ENCODE peak calls at places on chromosomes 6 and 20, in nine cellular contexts. M, X, V, I, H, W, Q, Y and D are unnamed samples.

GRCh38 chr6:17640477-17640917 is 40.4 kb downstream of the FAM8A1 start:
- DNase-seq in M (no peak), X (no peak), V (no peak), I (no peak), H (no peak), W (no peak), Q (no peak), Y (no peak), D (no peak)

GRCh38 chr6:21588812-21589811 is 4.4 kb upstream of the SOX4 start:
- DNase-seq in M (peak; percentile 90), X (peak; percentile 90), V (peak; percentile 68), I (peak; percentile 71), H (peak; percentile 88), W (peak; percentile 92), Q (peak; percentile 91), Y (peak; percentile 89), D (peak; percentile 91)

GRCh38 chr6:12605888-12606345 is 110.7 kb upstream of the PHACTR1 start:
- DNase-seq in M (peak; percentile 35), X (peak; percentile 57), V (peak; percentile 18), I (no peak), H (peak; percentile 15), W (peak; percentile 55), Q (peak; percentile 81), Y (no peak), D (no peak)

GRCh38 chr6:38836585-38836984 is 121.5 kb downstream of the DNAH8 start:
- DNase-seq in M (no peak), X (no peak), V (no peak), I (no peak), H (no peak), W (no peak), Q (no peak), Y (no peak), D (no peak)

GRCh38 chr6:24924956-24925355 is 10.8 kb downstream of the RIPOR2 start:
- DNase-seq in M (no peak), X (no peak), V (no peak), I (no peak), H (no peak), W (no peak), Q (no peak), Y (no peak), D (no peak)

GRCh38 chr6:54244430-54244829 is 63.8 kb upstream of the TINAG start:
- DNase-seq in M (no peak), X (no peak), V (no peak), I (no peak), H (no peak), W (no peak), Q (peak; percentile 59), Y (no peak), D (no peak)

GRCh38 chr6:21367148-21367547 is 226.4 kb upstream of the SOX4 start:
- DNase-seq in M (no peak), X (no peak), V (no peak), I (no peak), H (no peak), W (no peak), Q (no peak), Y (no peak), D (no peak)

GRCh38 chr20:38357653-38358207 is 11.4 kb downstream of the LBP start:
- DNase-seq in M (peak; percentile 43), X (no peak), V (no peak), I (no peak), H (no peak), W (no peak), Q (no peak), Y (no peak), D (no peak)

GRCh38 chr20:19960745-19961144 is 56.4 kb upstream of the NAA20 start:
- DNase-seq in M (no peak), X (no peak), V (no peak), I (no peak), H (no peak), W (no peak), Q (no peak), Y (no peak), D (no peak)

GRCh38 chr20:16412896-16413295 is 160.4 kb downstream of the KIF16B start:
- DNase-seq in M (no peak), X (no peak), V (no peak), I (no peak), H (no peak), W (no peak), Q (no peak), Y (no peak), D (no peak)

GRCh38 chr20:54200487-54201267 is 7.2 kb upstream of the PFDN4 start:
- DNase-seq in M (no peak), X (no peak), V (no peak), I (no peak), H (no peak), W (no peak), Q (no peak), Y (no peak), D (no peak)

GRCh38 chr20:35732644-35732982 is 9.4 kb downstream of the RBM39 start:
- DNase-seq in M (no peak), X (no peak), V (no peak), I (no peak), H (no peak), W (no peak), Q (no peak), Y (no peak), D (no peak)

GRCh38 chr6:41836022-41836659 is 48.6 kb downstream of the TOMM6 start:
- DNase-seq in M (no peak), X (no peak), V (no peak), I (no peak), H (no peak), W (no peak), Q (no peak), Y (no peak), D (no peak)

GRCh38 chr20:38133680-38134426 is 31.2 kb downstream of the TGM2 start:
- DNase-seq in M (no peak), X (no peak), V (no peak), I (no peak), H (no peak), W (no peak), Q (no peak), Y (no peak), D (peak; percentile 28)

GRCh38 chr6:7910654-7911344 is at the start of gene TXNDC5:
- DNase-seq in M (peak; percentile 81), X (peak; percentile 67), V (peak; percentile 58), I (peak; percentile 69), H (peak; percentile 86), W (peak; percentile 83), Q (peak; percentile 77), Y (peak; percentile 88), D (peak; percentile 86)

GRCh38 chr20:35344354-35344837 is 52.2 kb upstream of the FAM83C start:
- DNase-seq in M (no peak), X (no peak), V (no peak), I (no peak), H (peak; percentile 60), W (no peak), Q (peak; percentile 88), Y (peak; percentile 89), D (peak; percentile 56)

GRCh38 chr6:38027685-38028373 is 208.3 kb downstream of the ZFAND3 start:
- DNase-seq in M (no peak), X (no peak), V (no peak), I (no peak), H (no peak), W (no peak), Q (peak; percentile 22), Y (no peak), D (no peak)

GRCh38 chr6:2047855-2048254 is 197.6 kb downstream of the GMDS start:
- DNase-seq in M (no peak), X (no peak), V (no peak), I (no peak), H (no peak), W (no peak), Q (no peak), Y (no peak), D (no peak)

GRCh38 chr20:33871362-33871761 is 60.2 kb downstream of the CHMP4B start:
- DNase-seq in M (no peak), X (no peak), V (no peak), I (no peak), H (no peak), W (no peak), Q (no peak), Y (no peak), D (no peak)

DNA sequence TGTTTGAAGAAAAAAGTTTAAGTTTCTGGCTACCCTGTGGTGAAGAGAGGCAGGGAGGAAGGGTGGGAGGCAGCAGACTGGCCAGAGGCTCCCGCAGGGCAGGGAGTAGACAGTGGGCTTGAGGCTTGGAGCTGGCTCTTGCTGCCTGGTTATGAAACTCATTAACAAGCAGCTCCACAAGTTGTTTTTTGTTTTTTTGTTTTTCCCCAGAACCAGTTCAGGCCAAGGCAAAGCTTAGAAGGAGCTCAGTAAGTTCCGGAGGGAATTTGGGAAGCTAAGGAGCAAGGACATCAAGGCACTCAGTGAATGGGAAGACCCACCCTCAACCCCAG is 4.0 kb downstream of the DLL1 start:
- DNase-seq in M (no peak), X (no peak), V (no peak), I (no peak), H (no peak), W (no peak), Q (no peak), Y (no peak), D (no peak)
- H3K27ac ChIP-seq in M (peak overlapping the region; percentile 50), X (no peak overlapping the region), V (no peak overlapping the region), I (no peak overlapping the region), H (peak overlapping the region; percentile 84), W (peak overlapping the region; percentile 6), Q (no peak overlapping the region), Y (no peak overlapping the region), D (peak overlapping the region; percentile 53)

GRCh38 chr20:50518270-50518721 is 8.1 kb downstream of the PTPN1 start:
- DNase-seq in M (no peak), X (no peak), V (no peak), I (no peak), H (no peak), W (no peak), Q (no peak), Y (no peak), D (no peak)
- H3K27ac ChIP-seq in M (peak overlapping the region; percentile 85), X (no peak overlapping the region), V (peak overlapping the region; percentile 65), I (peak overlapping the region; percentile 48), H (peak overlapping the region; percentile 22), W (no peak overlapping the region), Q (no peak overlapping the region), Y (no peak overlapping the region), D (peak overlapping the region; percentile 53)

DNA sequence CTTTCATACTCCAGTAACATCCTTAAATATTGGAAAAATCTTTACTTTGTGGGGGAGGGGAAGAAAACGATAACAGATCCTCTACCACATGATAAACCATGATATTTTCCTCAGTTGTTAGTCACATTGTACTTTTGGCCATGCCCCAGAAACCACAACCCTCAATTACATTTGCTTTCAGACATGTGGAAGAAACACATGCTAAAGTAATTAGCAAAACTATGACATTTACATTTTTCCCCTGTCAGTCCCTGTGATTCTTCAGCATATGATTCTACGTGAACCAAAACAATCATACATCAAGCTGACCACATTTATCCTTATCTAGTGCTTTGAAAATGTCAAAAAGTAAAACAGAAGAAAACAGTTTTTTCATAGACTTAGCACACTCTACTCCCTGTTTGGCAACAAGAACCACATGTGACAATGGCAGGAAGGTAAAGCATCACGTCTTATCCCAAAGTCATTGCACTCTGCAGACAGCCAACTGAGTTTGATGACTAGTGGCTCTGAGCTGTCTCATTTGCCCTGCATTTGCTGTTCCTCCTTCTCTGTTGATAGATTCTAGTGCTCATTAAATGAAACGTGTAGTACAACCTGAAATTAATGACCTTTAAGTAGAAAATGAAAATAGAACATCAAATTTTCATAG is 505.8 kb upstream of the MARCKS start:
- DNase-seq in M (no peak), X (no peak), V (no peak), I (no peak), H (no peak), W (no peak), Q (peak; percentile 35), Y (no peak), D (no peak)
- H3K27ac ChIP-seq in M (no peak overlapping the region), X (no peak overlapping the region), V (no peak overlapping the region), I (no peak overlapping the region), H (peak overlapping the region; percentile 64), W (no peak overlapping the region), Q (peak overlapping the region; percentile 80), Y (no peak overlapping the region), D (no peak overlapping the region)

GRCh38 chr6:111841822-111842221 is 31.4 kb downstream of the FYN start:
- DNase-seq in M (peak; percentile 45), X (no peak), V (peak; percentile 66), I (no peak), H (no peak), W (no peak), Q (peak; percentile 74), Y (no peak), D (no peak)
- H3K27ac ChIP-seq in M (no peak overlapping the region), X (no peak overlapping the region), V (peak overlapping the region; percentile 54), I (peak overlapping the region; percentile 67), H (peak overlapping the region; percentile 53), W (no peak overlapping the region), Q (no peak overlapping the region), Y (no peak overlapping the region), D (no peak overlapping the region)